ENCODE peak calls at places on chromosomes 12 and 14, in nine cellular contexts. B is right lobe of liver, V is adrenal gland, H is IMR-90, Y is ovary, I is stomach, E is uterus, D is testis, T is A549. U is an unnamed sample.

GRCh38 chr12:58099476-58099875 is 158.1 kb downstream of the ATP23 start:
- DNase-seq in B (no peak), V (no peak), H (no peak), Y (no peak), I (no peak), E (no peak), D (no peak), T (no peak), U (no peak)

GRCh38 chr14:58298477-58298879 is at the start of gene ARID4A:
- DNase-seq in B (peak), V (no peak), H (no peak), Y (peak), I (peak), E (peak), D (peak), T (no peak), U (peak)

GRCh38 chr12:66751432-66752113 is 72.7 kb upstream of the GRIP1 start:
- DNase-seq in B (no peak), V (no peak), H (no peak), Y (no peak), I (no peak), E (no peak), D (no peak), T (no peak), U (no peak)

GRCh38 chr12:94948232-94948810 is 55.2 kb downstream of the NDUFA12 start:
- DNase-seq in B (no peak), V (no peak), H (no peak), Y (no peak), I (no peak), E (no peak), D (no peak), T (no peak), U (no peak)

GRCh38 chr12:100919116-100919515 is 124.5 kb downstream of the ANO4 start:
- DNase-seq in B (no peak), V (no peak), H (peak), Y (no peak), I (no peak), E (no peak), D (no peak), T (no peak), U (no peak)

GRCh38 chr14:23559010-23559920 is 3.2 kb downstream of the THTPA start:
- DNase-seq in B (no peak), V (no peak), H (peak), Y (peak), I (peak), E (no peak), D (peak), T (peak), U (no peak)

GRCh38 chr14:62468946-62469345 is 576.3 kb downstream of the KCNH5 start:
- DNase-seq in B (no peak), V (no peak), H (no peak), Y (no peak), I (no peak), E (no peak), D (no peak), T (no peak), U (no peak)

GRCh38 chr12:71158361-71158882 is 623 bp upstream of the TSPAN8 start:
- DNase-seq in B (no peak), V (no peak), H (no peak), Y (no peak), I (no peak), E (no peak), D (no peak), T (no peak), U (no peak)

GRCh38 chr12:93785262-93786010 is 108.3 kb downstream of the CRADD start:
- DNase-seq in B (no peak), V (peak), H (peak), Y (peak), I (no peak), E (peak), D (peak), T (peak), U (peak)

GRCh38 chr14:83975435-83976222 is 1554.3 kb upstream of the FLRT2 start:
- DNase-seq in B (no peak), V (peak), H (peak), Y (no peak), I (no peak), E (no peak), D (no peak), T (no peak), U (peak)

DNA sequence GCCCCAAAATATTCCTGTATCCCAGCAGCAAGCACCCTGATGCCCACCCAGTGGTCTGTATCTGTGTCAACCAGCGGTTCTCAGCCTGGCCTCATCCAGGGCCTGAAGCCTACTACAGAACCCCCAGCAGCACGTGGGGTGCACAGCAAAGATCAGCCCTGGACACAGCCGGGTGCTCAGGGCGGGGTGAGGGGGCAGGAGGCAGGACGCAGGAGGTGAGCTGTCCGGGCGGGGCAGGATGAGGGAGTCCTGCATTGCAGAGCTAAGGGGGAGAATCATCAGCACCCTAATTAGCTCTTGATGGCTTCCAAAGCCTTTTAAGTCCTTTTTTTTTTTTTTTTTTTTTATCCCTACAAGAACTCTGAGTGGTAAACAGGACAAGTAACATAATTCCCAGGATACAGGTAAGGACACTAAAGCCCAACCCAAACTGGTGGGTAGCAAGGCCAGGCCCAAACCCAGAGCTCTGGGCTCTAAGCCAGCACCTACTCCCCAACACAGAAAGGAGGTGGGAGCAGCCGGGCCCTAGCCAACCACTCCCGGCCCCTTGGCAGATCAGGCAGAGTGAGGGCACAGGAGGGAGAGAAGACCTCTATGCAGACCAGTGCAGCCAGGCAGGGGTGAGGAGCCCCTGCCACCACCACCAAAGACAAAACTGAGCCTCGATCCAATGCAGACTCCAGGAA is 32.4 kb upstream of the EIF5 start:
- DNase-seq in B (peak), V (no peak), H (no peak), Y (no peak), I (no peak), E (no peak), D (no peak), T (no peak), U (no peak)
- H3K4me3 ChIP-seq in B (no peak), V (no peak), H (no peak), Y (no peak), I (no peak), E (no peak), D (no peak), T (no peak), U (no peak)

GRCh38 chr14:74959596-74960180 is 4.3 kb upstream of the PGF start:
- DNase-seq in B (no peak), V (no peak), H (no peak), Y (no peak), I (no peak), E (no peak), D (no peak), T (no peak), U (no peak)
- H3K27ac ChIP-seq in B (no peak), V (no peak), H (no peak), Y (no peak), I (no peak), E (no peak), D (no peak), T (no peak), U (no peak)

GRCh38 chr12:42325776-42326465 is at the start of the genes PPHLN1 and ZCRB1:
- DNase-seq in B (peak), V (peak), H (peak), Y (peak), I (peak), E (peak), D (peak), T (peak), U (peak)
- TF ChIP-seq POLR2A in B (peak), V (peak), H (peak), Y (peak), I (no peak), E (peak), D (no peak), T (peak), U (peak)

GRCh38 chr14:33676135-33676566 is 274.7 kb downstream of the EGLN3 start:
- DNase-seq in B (no peak), V (no peak), H (no peak), Y (no peak), I (no peak), E (no peak), D (peak), T (peak), U (peak)
- H3K4me3 ChIP-seq in B (no peak), V (no peak), H (no peak), Y (no peak), I (no peak), E (no peak), D (peak), T (no peak), U (peak)

DNA sequence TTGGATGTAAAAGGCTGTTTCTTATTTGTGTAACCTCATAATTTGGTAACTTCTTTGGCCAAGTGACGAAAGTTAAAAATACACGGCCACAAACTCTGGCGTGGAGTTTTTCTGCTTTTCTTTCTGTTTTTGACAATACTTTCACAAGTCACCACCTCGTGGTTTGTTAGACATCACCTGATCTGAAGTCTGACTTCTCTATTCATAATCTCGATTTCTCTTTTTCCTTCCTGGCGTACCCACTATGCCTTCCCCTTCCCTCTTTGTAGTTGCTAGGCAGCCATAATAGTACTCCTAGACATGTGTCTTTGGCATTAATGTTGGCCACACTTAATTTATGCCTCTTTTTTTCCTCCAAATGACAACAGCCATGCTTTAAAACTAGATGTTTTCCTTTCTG is 97.6 kb downstream of the POLR3B start:
- DNase-seq in B (no peak), V (no peak), H (no peak), Y (no peak), I (no peak), E (no peak), D (no peak), T (no peak), U (no peak)
- H3K27ac ChIP-seq in B (no peak), V (no peak), H (no peak), Y (no peak), I (no peak), E (no peak), D (no peak), T (no peak), U (no peak)

DNA sequence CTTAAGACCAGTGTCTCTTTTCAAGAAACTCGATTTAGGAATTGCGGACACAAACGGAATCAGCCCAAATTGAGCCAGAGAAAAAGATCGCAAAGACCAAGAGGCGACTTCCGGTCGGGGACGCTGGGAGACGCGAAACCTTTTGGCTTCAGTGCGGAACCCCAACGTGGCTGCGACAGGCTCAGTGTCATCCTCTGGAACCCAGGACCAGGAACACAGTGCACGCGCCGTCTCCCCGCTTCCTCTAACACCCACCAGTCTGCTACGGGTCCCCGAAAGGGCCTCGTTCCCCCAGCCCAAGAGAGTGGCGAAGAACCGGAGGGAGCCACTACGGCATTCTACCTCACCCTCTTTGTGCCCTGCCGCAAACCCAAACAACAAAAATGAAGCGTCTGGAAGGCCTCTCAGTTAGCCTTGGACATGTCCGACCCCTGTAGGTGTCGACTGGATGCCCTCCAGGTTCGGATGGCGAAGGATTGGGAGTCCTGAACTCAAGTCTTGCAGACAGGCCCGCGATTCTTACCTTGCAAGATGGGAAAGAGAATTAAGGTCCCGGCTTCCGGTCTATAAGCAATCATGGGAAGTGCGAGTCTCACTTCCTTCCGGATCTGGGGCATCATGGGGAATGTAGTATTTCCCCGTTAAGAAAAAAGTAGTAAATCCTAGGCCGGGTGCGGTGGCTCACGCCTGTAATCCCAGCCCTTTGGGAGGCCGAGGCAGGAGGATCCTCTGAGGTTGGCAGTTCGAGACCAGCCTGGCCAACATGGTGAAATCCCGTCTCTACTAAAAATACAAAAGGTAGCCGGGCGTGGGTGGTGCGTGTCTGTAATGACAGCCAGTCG is at the start of gene RPL6:
- DNase-seq in B (peak), V (peak), H (peak), Y (peak), I (peak), E (peak), D (peak), T (peak), U (peak)
- TF ChIP-seq POLR2A in B (peak), V (no peak), H (peak), Y (peak), I (peak), E (peak), D (peak), T (peak), U (no peak)

GRCh38 chr14:91062600-91062999 is 2.2 kb upstream of the RPS6KA5 start:
- DNase-seq in B (no peak), V (no peak), H (no peak), Y (no peak), I (no peak), E (no peak), D (no peak), T (no peak), U (no peak)
- H3K4me3 ChIP-seq in B (no peak), V (no peak), H (no peak), Y (no peak), I (no peak), E (no peak), D (no peak), T (no peak), U (no peak)

DNA sequence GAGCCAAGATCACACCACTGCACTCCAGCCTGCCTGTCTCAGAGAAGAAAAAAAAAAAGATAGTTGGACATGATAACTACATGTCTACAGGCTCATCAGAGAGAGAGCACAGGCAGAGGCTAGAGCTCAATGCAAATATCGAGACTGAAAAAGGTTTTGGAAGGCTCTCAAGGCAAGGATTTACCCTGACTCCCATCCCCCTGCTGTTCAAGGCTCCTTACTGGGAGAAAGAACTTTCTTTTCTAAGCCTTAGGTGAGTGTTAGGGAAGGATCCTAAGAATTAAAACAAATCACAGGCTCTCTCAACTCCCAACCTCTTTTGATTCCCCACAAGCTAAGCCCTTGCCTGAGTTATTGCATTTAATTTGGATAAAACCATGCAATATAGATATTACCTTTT is 525.1 kb downstream of the DIO2 start:
- DNase-seq in B (no peak), V (no peak), H (no peak), Y (no peak), I (no peak), E (no peak), D (no peak), T (no peak), U (no peak)
- H3K27ac ChIP-seq in B (no peak), V (no peak), H (no peak), Y (no peak), I (no peak), E (no peak), D (no peak), T (no peak), U (no peak)

GRCh38 chr14:38286481-38286880 is 30.6 kb upstream of the CLEC14A start:
- DNase-seq in B (no peak), V (no peak), H (no peak), Y (no peak), I (no peak), E (no peak), D (no peak), T (no peak), U (no peak)

GRCh38 chr14:38285962-38286361 is 30.1 kb upstream of the CLEC14A start:
- DNase-seq in B (no peak), V (no peak), H (no peak), Y (no peak), I (no peak), E (no peak), D (no peak), T (no peak), U (no peak)

GRCh38 chr14:38291681-38292459 is 36.0 kb upstream of the CLEC14A start:
- DNase-seq in B (no peak), V (no peak), H (peak), Y (no peak), I (no peak), E (no peak), D (no peak), T (no peak), U (no peak)

GRCh38 chr14:38290601-38291190 is 34.8 kb upstream of the CLEC14A start:
- DNase-seq in B (no peak), V (no peak), H (peak), Y (no peak), I (no peak), E (no peak), D (no peak), T (no peak), U (peak)
- TF ChIP-seq POLR2A in B (no peak), V (no peak), H (no peak), Y (no peak), I (no peak), E (no peak), D (no peak), T (no peak), U (no peak)

DNA sequence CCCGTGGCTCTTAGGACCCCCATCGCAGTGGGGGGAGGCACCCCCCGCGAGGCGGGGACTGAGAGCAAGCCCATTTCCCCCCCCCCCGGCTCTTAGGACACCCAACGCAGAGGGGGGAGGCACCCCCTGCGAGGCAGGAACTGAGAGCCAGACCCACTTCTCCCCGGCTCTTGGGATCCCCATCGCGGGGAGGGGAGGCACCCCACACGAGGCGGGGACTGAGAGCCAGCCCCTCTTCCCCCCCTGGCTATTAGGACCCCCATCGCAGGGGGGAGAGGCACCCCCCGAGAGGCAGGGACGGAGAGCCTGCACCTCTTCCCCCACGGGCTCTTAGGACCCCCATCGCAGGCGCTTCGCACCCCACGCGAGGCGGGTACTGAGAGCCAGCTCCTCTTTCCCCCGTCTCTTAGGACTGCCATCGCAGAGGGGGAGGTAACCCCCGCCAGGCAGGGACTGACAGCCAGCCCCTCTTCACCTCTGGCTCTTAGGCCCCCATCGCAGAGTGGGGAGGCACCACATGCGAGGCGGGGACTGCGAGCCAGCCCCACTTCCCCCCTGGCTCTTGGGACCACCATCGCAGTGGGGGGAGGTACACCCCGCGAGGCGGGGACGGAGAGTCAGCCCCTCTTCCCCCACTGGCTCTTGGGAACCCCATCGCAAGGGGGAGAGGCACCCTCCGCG is 46.0 kb downstream of the DDX11 start:
- DNase-seq in B (no peak), V (no peak), H (no peak), Y (no peak), I (no peak), E (no peak), D (no peak), T (no peak), U (no peak)
- H3K4me3 ChIP-seq in B (no peak), V (peak), H (no peak), Y (peak), I (peak), E (peak), D (peak), T (peak), U (no peak)

U was measured in heart left ventricle.